ENCODE peak calls at places on chromosomes 12 and 14, in seven cellular contexts. C, E, X, D, Y, S and T are unnamed samples.
A peak's percentile ranks its signal among the peaks of the same experiment; 100 is the strongest.

GRCh38 chr14:38481939-38482678 is 226.2 kb upstream of the CLEC14A start:
- DNase-seq in S (no peak), C (no peak), D (no peak), X (no peak), E (no peak), Y (no peak), T (no peak)

GRCh38 chr12:103996595-103996994 is 30.9 kb downstream of the TDG start:
- DNase-seq in X (no peak), Y (no peak), C (no peak), S (no peak), D (no peak), E (no peak), T (no peak)

GRCh38 chr14:81161749-81162148 is 59.0 kb downstream of the GTF2A1 start:
- DNase-seq in S (no peak), E (no peak), D (no peak), Y (no peak), X (no peak), C (no peak), T (no peak)

GRCh38 chr12:104280703-104281458 is 22.7 kb upstream of the EID3 start:
- DNase-seq in E (no peak), X (no peak), D (no peak), S (no peak), Y (no peak), C (peak; percentile 46), T (no peak)

GRCh38 chr12:6917491-6918231 is 3.3 kb downstream of the ENO2 start:
- DNase-seq in S (no peak), D (no peak), E (no peak), Y (no peak), X (no peak), C (no peak), T (no peak)

GRCh38 chr12:128267651-128268347 is 829 bp downstream of the TMEM132C start:
- DNase-seq in X (no peak), S (no peak), C (no peak), E (no peak), Y (no peak), D (no peak), T (no peak)

GRCh38 chr12:122995503-122996187 is 15.2 kb downstream of the ARL6IP4 start:
- DNase-seq in Y (no peak), E (no peak), C (no peak), D (no peak), X (no peak), S (no peak), T (no peak)

GRCh38 chr12:80655751-80656150 is 51.7 kb upstream of the MYF6 start:
- DNase-seq in C (no peak), D (no peak), S (no peak), E (no peak), X (no peak), Y (no peak), T (no peak)

GRCh38 chr14:41605550-41606248 is 977 bp upstream of the LRFN5 start:
- DNase-seq in D (no peak), S (no peak), C (no peak), Y (no peak), E (no peak), X (no peak), T (no peak)

GRCh38 chr12:129984097-129984496 is 80.3 kb upstream of the TMEM132D start:
- DNase-seq in D (no peak), C (no peak), E (no peak), X (no peak), S (no peak), Y (no peak), T (no peak)

GRCh38 chr14:91350813-91351507 is 66.7 kb downstream of the CCDC88C start:
- DNase-seq in Y (peak; percentile 50), C (no peak), D (peak; percentile 42), X (peak; percentile 81), E (peak; percentile 70), S (peak; percentile 72), T (peak; percentile 76)

GRCh38 chr14:77051101-77051500 is 22.6 kb upstream of the IRF2BPL start:
- DNase-seq in S (no peak), X (no peak), D (no peak), Y (no peak), C (no peak), E (no peak), T (no peak)

GRCh38 chr14:102817942-102818940 is 41.0 kb downstream of the TRAF3 start:
- DNase-seq in S (no peak), D (no peak), Y (no peak), X (no peak), C (no peak), E (no peak), T (no peak)

GRCh38 chr12:116876151-116876869 is 4.9 kb downstream of the HRK start:
- DNase-seq in X (no peak), Y (no peak), D (no peak), C (no peak), E (no peak), S (no peak), T (no peak)

GRCh38 chr12:29895966-29896365 is 112.2 kb upstream of the TMTC1 start:
- DNase-seq in D (no peak), S (no peak), X (no peak), C (no peak), E (no peak), Y (no peak), T (no peak)

GRCh38 chr14:58824106-58824505 is 186.3 kb downstream of the DACT1 start:
- DNase-seq in Y (no peak), X (no peak), C (no peak), E (no peak), D (no peak), S (no peak), T (no peak)

GRCh38 chr14:57493467-57494181 is at the start of gene CCDC198:
- DNase-seq in E (peak; percentile 17), Y (no peak), X (no peak), D (no peak), S (no peak), C (no peak), T (no peak)

GRCh38 chr12:53561590-53561953 is 54.3 kb upstream of the NPFF start:
- DNase-seq in D (no peak), Y (no peak), X (no peak), C (no peak), S (no peak), E (no peak), T (no peak)

GRCh38 chr12:1531654-1532366 is 62.6 kb downstream of the FBXL14 start:
- DNase-seq in X (no peak), Y (no peak), D (no peak), S (no peak), E (peak; percentile 50), C (no peak), T (no peak)

GRCh38 chr12:30782316-30783173 is 27.8 kb upstream of the CAPRIN2 start:
- DNase-seq in E (no peak), S (no peak), Y (no peak), X (no peak), D (no peak), C (no peak), T (no peak)

GRCh38 chr14:104403421-104404220 is 175.9 kb upstream of the C14orf180 start:
- DNase-seq in X (no peak), D (no peak), Y (no peak), S (no peak), C (no peak), E (no peak), T (no peak)

GRCh38 chr12:106521901-106522300 is 60.9 kb upstream of the RFX4 start:
- DNase-seq in E (no peak), Y (no peak), S (no peak), X (no peak), C (no peak), D (no peak), T (no peak)

GRCh38 chr14:28382460-28383220 is 383.9 kb upstream of the FOXG1 start:
- DNase-seq in Y (no peak), X (no peak), S (no peak), E (no peak), C (no peak), D (no peak), T (no peak)

GRCh38 chr12:58067610-58068387 is 126.4 kb downstream of the ATP23 start:
- DNase-seq in E (no peak), Y (no peak), X (no peak), D (no peak), S (no peak), C (no peak), T (no peak)

GRCh38 chr14:65431245-65431644 is 18.7 kb downstream of the FUT8 start:
- DNase-seq in C (no peak), E (no peak), Y (no peak), X (no peak), S (no peak), D (no peak), T (no peak)

GRCh38 chr12:55845785-55846496 is 3.2 kb upstream of the MMP19 start:
- DNase-seq in Y (no peak), D (no peak), X (no peak), E (no peak), S (no peak), C (no peak), T (no peak)

GRCh38 chr12:112537710-112538396 is 119.1 kb downstream of the PTPN11 start:
- DNase-seq in E (no peak), Y (no peak), X (no peak), S (no peak), D (no peak), C (peak; percentile 28), T (no peak)

GRCh38 chr12:53770281-53770680 is 18.5 kb upstream of the CISTR start:
- DNase-seq in S (no peak), E (no peak), Y (no peak), C (no peak), D (no peak), X (no peak), T (no peak)

GRCh38 chr14:73888460-73888725 is 1.7 kb downstream of the ZNF410 start:
- DNase-seq in Y (no peak), X (no peak), E (no peak), D (no peak), S (no peak), C (no peak), T (no peak)

GRCh38 chr14:103070263-103070885 is 13.0 kb upstream of the CDC42BPB start:
- DNase-seq in S (no peak), Y (no peak), E (no peak), C (no peak), X (no peak), D (no peak), T (no peak)

GRCh38 chr12:80777587-80777986 is 60.9 kb downstream of the MYF5 start:
- DNase-seq in X (no peak), C (no peak), Y (no peak), E (no peak), D (no peak), S (no peak), T (no peak)

GRCh38 chr12:25072901-25073645 is 121.9 kb downstream of the DNAI7 start:
- DNase-seq in D (no peak), S (no peak), X (no peak), Y (no peak), E (no peak), C (peak; percentile 16), T (no peak)

GRCh38 chr12:26042645-26043044 is 82.2 kb downstream of the BHLHE41 start:
- DNase-seq in D (no peak), C (no peak), S (no peak), X (no peak), E (no peak), Y (no peak), T (no peak)

GRCh38 chr14:28303248-28303647 is 463.3 kb upstream of the FOXG1 start:
- DNase-seq in Y (no peak), X (no peak), S (no peak), D (no peak), C (no peak), E (no peak), T (no peak)

GRCh38 chr12:50925920-50926319 is 26.4 kb upstream of the HIGD1C start:
- DNase-seq in E (no peak), X (no peak), S (no peak), D (no peak), C (no peak), Y (no peak), T (no peak)

GRCh38 chr14:90383731-90384542 is 12.9 kb upstream of the CALM1 start:
- DNase-seq in E (no peak), C (peak; percentile 77), X (peak; percentile 81), S (peak; percentile 33), Y (peak; percentile 37), D (peak; percentile 67), T (peak; percentile 69)

GRCh38 chr12:39287817-39288216 is 155.1 kb downstream of the KIF21A start:
- DNase-seq in S (no peak), X (no peak), D (no peak), Y (no peak), E (no peak), C (no peak), T (no peak)

GRCh38 chr14:58216544-58216943 is 16.6 kb downstream of the ACTR10 start:
- DNase-seq in C (no peak), E (no peak), D (no peak), Y (no peak), S (no peak), X (no peak), T (no peak)